ENCODE peak calls at places on chromosomes 1 and 21, in six cellular contexts. O is uterus, D is breast epithelium, B is right lobe of liver, E is lower leg skin, C is ovary. L is an unnamed sample.

GRCh38 chr1:100578201-100578600 is 40.3 kb downstream of the GPR88 start:
- DNase-seq in D (no peak), C (no peak), O (no peak), E (no peak), B (no peak), L (no peak)

GRCh38 chr1:182120411-182121258 is 59.1 kb upstream of the ZNF648 start:
- DNase-seq in E (no peak), C (peak), D (no peak), B (peak), O (peak), L (peak)

GRCh38 chr1:221203224-221204054 is 324.2 kb downstream of the HLX start:
- DNase-seq in C (peak), B (peak), E (peak), D (peak), O (peak), L (peak)

GRCh38 chr1:236681184-236681583 is 5.1 kb upstream of the ACTN2 start:
- DNase-seq in D (no peak), E (no peak), C (no peak), O (no peak), B (no peak), L (no peak)

GRCh38 chr21:35138665-35139381 is 89.7 kb upstream of the RUNX1 start:
- DNase-seq in B (no peak), E (no peak), O (no peak), C (no peak), D (no peak), L (no peak)

GRCh38 chr1:2598329-2598931 is 11.9 kb downstream of the PRXL2B start:
- DNase-seq in D (no peak), O (no peak), E (no peak), C (no peak), B (no peak), L (no peak)

GRCh38 chr1:1179983-1180861 is 6.5 kb downstream of the TTLL10 start:
- DNase-seq in D (no peak), O (no peak), E (no peak), C (no peak), B (no peak), L (no peak)

GRCh38 chr21:31548688-31549087 is 110.8 kb upstream of the SOD1 start:
- DNase-seq in E (no peak), D (no peak), C (no peak), O (no peak), B (no peak), L (no peak)

GRCh38 chr21:36454706-36455105 is 25.2 kb downstream of the CLDN14 start:
- DNase-seq in E (no peak), B (no peak), O (no peak), C (no peak), D (no peak), L (no peak)

GRCh38 chr1:55245781-55246180 is 30.6 kb upstream of the USP24 start:
- DNase-seq in E (no peak), C (no peak), O (no peak), D (no peak), B (no peak), L (no peak)

GRCh38 chr1:45730075-45730779 is 20.2 kb downstream of the IPP start:
- DNase-seq in D (no peak), O (no peak), C (no peak), B (no peak), E (no peak), L (no peak)

GRCh38 chr21:45970674-45971486 is 10.7 kb upstream of the COL6A1 start:
- DNase-seq in O (peak), B (peak), E (no peak), C (peak), D (peak), L (peak)

GRCh38 chr1:93350875-93351274 is 5.2 kb downstream of the DR1 start:
- DNase-seq in O (no peak), E (no peak), D (no peak), B (no peak), C (no peak), L (no peak)

GRCh38 chr1:234629026-234629425 is 19.0 kb upstream of the IRF2BP2 start:
- DNase-seq in C (no peak), O (no peak), E (no peak), D (no peak), B (no peak), L (no peak)

GRCh38 chr1:192474080-192474683 is 101.4 kb upstream of the RGS1 start:
- DNase-seq in C (no peak), D (no peak), B (no peak), O (no peak), E (no peak), L (no peak)

GRCh38 chr1:192476802-192477298 is 98.7 kb upstream of the RGS1 start:
- DNase-seq in E (peak), C (no peak), B (no peak), O (no peak), D (no peak), L (no peak)

GRCh38 chr1:192475329-192475728 is 100.2 kb upstream of the RGS1 start:
- DNase-seq in D (no peak), O (no peak), E (no peak), C (no peak), B (no peak), L (no peak)

GRCh38 chr1:192475970-192476369 is 99.6 kb upstream of the RGS1 start:
- DNase-seq in E (no peak), O (no peak), D (no peak), C (no peak), B (no peak), L (no peak)

GRCh38 chr1:192477630-192478029 is 97.9 kb upstream of the RGS1 start:
- DNase-seq in D (no peak), O (no peak), C (no peak), E (no peak), B (no peak), L (no peak)
- TF ChIP-seq CTCF in D (peak), O (peak), C (no peak), E (no peak), B (peak), L (peak)

GRCh38 chr1:111467805-111468716 is 5.7 kb upstream of the C1orf162 start:
- DNase-seq in O (no peak), B (no peak), D (no peak), C (no peak), E (no peak), L (no peak)
- TF ChIP-seq POLR2A in O (no peak), B (no peak), D (no peak), C (no peak), E (no peak), L (no peak)

DNA sequence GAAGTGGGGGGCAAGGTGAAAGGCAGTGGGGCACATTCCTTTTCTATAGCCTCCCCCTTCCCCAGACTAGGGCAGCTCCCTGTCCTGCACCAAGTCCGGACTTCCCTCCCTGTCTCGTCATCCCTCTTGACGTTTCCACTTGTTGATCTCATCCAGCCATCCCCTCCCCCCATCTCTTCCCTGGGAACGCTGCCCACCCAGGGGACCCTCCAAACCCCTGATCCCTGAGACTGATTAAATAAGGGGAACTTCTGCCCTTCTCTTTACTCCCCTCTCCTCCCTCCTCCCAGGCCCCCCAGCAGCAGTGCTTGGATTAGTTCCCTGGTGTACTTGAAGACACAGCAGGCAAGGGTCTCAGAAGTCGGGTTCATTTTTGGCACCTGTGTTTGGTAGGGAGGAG is 10.9 kb downstream of the VANGL2 start:
- DNase-seq in C (no peak), B (no peak), E (no peak), O (no peak), D (no peak), L (no peak)
- H3K4me3 ChIP-seq in C (no peak), B (no peak), E (no peak), O (no peak), D (no peak), L (no peak)

DNA sequence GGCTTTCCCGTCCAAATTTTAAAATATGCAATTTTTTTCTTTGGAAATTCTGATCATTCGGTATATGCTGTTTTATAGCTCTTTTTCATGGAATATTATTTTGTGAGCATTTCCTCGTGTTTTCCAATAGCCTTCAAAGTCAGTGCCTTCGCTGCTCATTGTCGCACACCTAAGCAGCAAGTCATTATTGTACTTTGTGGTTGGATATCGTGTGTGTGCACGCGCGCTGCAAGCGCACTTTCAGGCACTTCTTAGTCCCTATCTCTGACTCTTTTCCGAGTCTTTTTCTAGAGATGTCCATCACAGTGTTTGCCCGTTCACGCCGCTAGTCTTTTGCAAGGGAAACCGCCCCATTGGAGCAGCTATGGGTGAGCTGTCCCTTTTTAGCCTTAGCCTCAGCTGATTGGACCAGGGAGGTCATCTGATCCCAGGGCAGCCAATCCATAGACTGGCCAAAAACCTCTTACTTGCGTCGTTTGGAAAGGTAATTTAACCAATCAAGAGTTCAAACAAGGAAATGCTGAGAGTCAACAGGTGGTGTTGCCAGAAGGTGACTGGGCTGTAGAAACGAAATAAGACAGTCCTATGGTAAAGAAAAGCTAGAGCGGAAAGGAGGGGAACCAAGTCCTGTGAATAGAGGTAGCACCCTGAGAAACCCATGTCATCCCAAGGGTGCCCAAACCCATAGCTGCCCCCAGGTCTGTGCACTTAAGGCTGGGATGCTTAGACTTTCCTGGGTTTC is 710 bp upstream of the HYI start:
- DNase-seq in B (peak), D (peak), E (peak), C (peak), O (peak), L (peak)
- TF ChIP-seq CTCF in B (no peak), D (peak), E (no peak), C (no peak), O (no peak), L (no peak)

GRCh38 chr1:9602794-9603167 is 14.1 kb downstream of the TMEM201 start:
- DNase-seq in E (no peak), D (no peak), C (no peak), O (no peak), B (no peak), L (no peak)

GRCh38 chr1:9603766-9604753 is 15.3 kb downstream of the TMEM201 start:
- DNase-seq in E (no peak), O (no peak), C (no peak), B (no peak), D (no peak), L (peak)

GRCh38 chr1:9603307-9603706 is 14.6 kb downstream of the TMEM201 start:
- DNase-seq in B (no peak), O (no peak), D (no peak), C (no peak), E (no peak), L (no peak)

GRCh38 chr1:9600861-9601834 is 12.4 kb downstream of the TMEM201 start:
- DNase-seq in C (no peak), O (no peak), D (no peak), B (no peak), E (no peak), L (no peak)

DNA sequence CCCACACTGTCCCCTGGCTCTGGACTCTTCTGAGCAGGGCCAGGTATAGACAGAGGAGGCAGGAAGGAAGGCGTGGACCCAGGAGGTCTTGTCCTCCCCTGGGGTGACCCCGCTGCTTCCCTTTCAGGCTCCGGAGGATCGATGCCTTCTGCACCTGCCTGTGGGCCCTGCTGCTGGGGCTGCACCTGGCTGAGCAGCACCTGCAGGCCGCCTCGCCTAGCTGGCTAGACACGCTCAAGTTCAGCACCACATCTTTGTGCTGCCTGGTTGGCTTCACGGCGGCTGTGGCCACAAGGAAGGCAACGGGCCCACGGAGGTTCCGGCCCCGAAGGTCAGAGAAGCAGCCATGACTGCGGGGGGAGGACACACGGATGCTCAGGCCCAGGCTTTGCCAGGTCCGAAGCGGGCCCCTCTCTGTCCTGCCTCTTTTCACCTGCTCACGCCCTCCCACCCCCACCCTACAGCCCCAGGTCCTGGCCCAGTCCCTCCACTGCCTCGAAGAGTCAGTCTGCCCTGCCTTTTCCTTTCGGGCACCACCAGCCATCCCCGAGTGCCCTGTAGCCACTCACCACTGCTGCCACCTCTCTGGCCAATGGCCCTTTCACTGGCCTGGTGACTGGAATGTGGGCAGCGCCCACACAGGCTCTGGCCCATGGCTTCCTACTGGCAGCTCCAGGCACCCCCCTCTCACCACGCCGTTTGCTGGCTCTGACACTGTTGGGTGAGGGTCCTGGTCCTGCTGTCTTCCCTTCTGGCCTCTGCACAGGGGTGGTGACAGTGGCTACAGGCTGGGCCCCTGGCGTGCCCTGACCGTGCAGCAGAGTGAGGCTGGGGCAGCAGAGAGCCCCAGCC is 13.5 kb downstream of the TMEM201 start:
- DNase-seq in D (no peak), C (no peak), E (no peak), O (no peak), B (no peak), L (no peak)
- TF ChIP-seq POLR2A in D (no peak), C (no peak), E (no peak), O (no peak), B (no peak), L (no peak)

DNA sequence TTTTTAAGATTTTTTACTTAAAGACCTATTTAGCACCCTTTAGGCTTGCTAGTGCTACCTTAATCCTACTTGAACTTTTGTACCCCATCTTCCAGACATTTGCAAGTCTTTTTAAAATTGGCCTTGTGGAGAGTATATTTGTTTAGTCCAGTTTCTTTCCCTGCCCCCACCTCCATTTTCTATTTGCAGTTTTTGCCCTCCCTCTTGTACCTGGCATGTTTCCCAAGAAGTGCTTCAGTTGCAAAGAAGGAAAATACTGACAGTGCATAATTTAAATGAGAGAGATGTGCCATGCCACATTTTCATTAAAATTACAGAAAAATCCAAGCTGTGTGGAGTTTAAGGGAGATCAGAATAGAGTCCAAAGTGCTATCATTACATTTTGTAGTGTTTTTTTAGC is 150.0 kb upstream of the ADGRL2 start:
- DNase-seq in E (no peak), O (no peak), D (no peak), B (no peak), C (no peak), L (no peak)
- H3K4me3 ChIP-seq in E (no peak), O (no peak), D (no peak), B (no peak), C (no peak), L (no peak)

L was measured in adrenal gland.